ENCODE peak calls at places on chromosomes 6 and 20, in six cellular contexts. M is spleen, K is adrenal gland, N is right lobe of liver, I is endothelial cell of umbilical vein, W is HCT116. Q is an unnamed sample.

GRCh38 chr6:27866370-27867050 is 45.7 kb downstream of the OR2B2 start:
- DNase-seq in K (no peak), W (no peak), N (no peak), M (no peak), I (peak; percentile 82), Q (no peak)

GRCh38 chr6:36605102-36605501 is 10.9 kb downstream of the SRSF3 start:
- DNase-seq in N (no peak), W (no peak), M (peak; percentile 20), K (no peak), I (no peak), Q (no peak)

GRCh38 chr20:44448753-44449546 is 26.7 kb upstream of the TTPAL start:
- DNase-seq in I (no peak), N (peak; percentile 72), K (peak; percentile 38), W (peak; percentile 16), M (no peak), Q (no peak)

GRCh38 chr20:50690979-50691584 is at the start of gene RIPOR3:
- DNase-seq in M (no peak), W (no peak), I (no peak), N (no peak), K (no peak), Q (peak; percentile 55)

GRCh38 chr20:24651171-24651972 is 181.9 kb downstream of the SYNDIG1 start:
- DNase-seq in M (peak; percentile 24), K (no peak), N (no peak), I (no peak), W (no peak), Q (peak; percentile 27)

GRCh38 chr6:170269873-170270541 is 20.9 kb downstream of the DLL1 start:
- DNase-seq in I (no peak), N (peak; percentile 39), W (no peak), M (no peak), K (no peak), Q (no peak)

GRCh38 chr6:91082311-91082803 is 495.5 kb upstream of the MAP3K7 start:
- DNase-seq in I (no peak), K (peak; percentile 10), W (no peak), M (no peak), N (no peak), Q (no peak)

GRCh38 chr6:124310139-124310538 is 506.5 kb downstream of the NKAIN2 start:
- DNase-seq in K (no peak), W (no peak), I (no peak), M (no peak), N (no peak), Q (no peak)

GRCh38 chr6:103047567-103047966 is 1654.1 kb downstream of the GRIK2 start:
- DNase-seq in N (no peak), I (no peak), K (no peak), M (no peak), W (no peak), Q (no peak)

GRCh38 chr6:110357696-110358535 is at the start of gene METTL24:
- DNase-seq in I (no peak), M (no peak), W (no peak), N (no peak), K (no peak), Q (no peak)

GRCh38 chr6:41426438-41426851 is 91.0 kb downstream of the NCR2 start:
- DNase-seq in M (no peak), K (no peak), N (no peak), I (no peak), W (no peak), Q (no peak)

GRCh38 chr6:37433657-37434271 is 743 bp downstream of the CMTR1 start:
- DNase-seq in K (peak; percentile 49), M (no peak), N (no peak), I (no peak), W (no peak), Q (no peak)

GRCh38 chr6:40414617-40415016 is 172.5 kb downstream of the LRFN2 start:
- DNase-seq in M (no peak), N (no peak), W (no peak), K (no peak), I (no peak), Q (no peak)

GRCh38 chr6:105981002-105981887 is 104.9 kb upstream of the PRDM1 start:
- DNase-seq in K (no peak), W (no peak), M (peak; percentile 87), I (no peak), N (no peak), Q (peak; percentile 51)

GRCh38 chr6:41370488-41371111 is 35.2 kb downstream of the NCR2 start:
- DNase-seq in N (no peak), M (no peak), I (no peak), K (no peak), W (no peak), Q (no peak)

GRCh38 chr6:72461144-72461543 is 160.7 kb upstream of the KCNQ5 start:
- DNase-seq in M (no peak), K (no peak), I (no peak), W (no peak), N (no peak), Q (no peak)

GRCh38 chr6:45687570-45687969 is 309.8 kb upstream of the SUPT3H start:
- DNase-seq in W (no peak), I (no peak), M (no peak), N (no peak), K (no peak), Q (no peak)

GRCh38 chr6:97702226-97702625 is 419.2 kb upstream of the MMS22L start:
- DNase-seq in I (no peak), K (no peak), M (no peak), W (no peak), N (no peak), Q (no peak)

GRCh38 chr6:97705568-97705967 is 422.6 kb upstream of the MMS22L start:
- DNase-seq in I (no peak), M (no peak), N (no peak), W (peak; percentile 7), K (no peak), Q (no peak)

GRCh38 chr6:97703661-97704060 is 420.6 kb upstream of the MMS22L start:
- DNase-seq in I (no peak), K (no peak), W (no peak), M (no peak), N (no peak), Q (no peak)
- TF ChIP-seq POLR2A in I (no peak), K (no peak), W (no peak), M (no peak), N (no peak), Q (no peak)

GRCh38 chr6:12506211-12506610 is 210.4 kb upstream of the PHACTR1 start:
- DNase-seq in K (no peak), W (no peak), M (no peak), I (no peak), N (no peak), Q (no peak)

GRCh38 chr6:12507641-12508040 is 208.9 kb upstream of the PHACTR1 start:
- DNase-seq in I (no peak), W (no peak), K (no peak), M (no peak), N (no peak), Q (no peak)

GRCh38 chr6:12508553-12508952 is 208.0 kb upstream of the PHACTR1 start:
- DNase-seq in W (no peak), I (no peak), M (no peak), K (no peak), N (no peak), Q (no peak)

GRCh38 chr6:12509060-12509459 is 207.5 kb upstream of the PHACTR1 start:
- DNase-seq in N (no peak), K (no peak), W (no peak), I (no peak), M (no peak), Q (no peak)

DNA sequence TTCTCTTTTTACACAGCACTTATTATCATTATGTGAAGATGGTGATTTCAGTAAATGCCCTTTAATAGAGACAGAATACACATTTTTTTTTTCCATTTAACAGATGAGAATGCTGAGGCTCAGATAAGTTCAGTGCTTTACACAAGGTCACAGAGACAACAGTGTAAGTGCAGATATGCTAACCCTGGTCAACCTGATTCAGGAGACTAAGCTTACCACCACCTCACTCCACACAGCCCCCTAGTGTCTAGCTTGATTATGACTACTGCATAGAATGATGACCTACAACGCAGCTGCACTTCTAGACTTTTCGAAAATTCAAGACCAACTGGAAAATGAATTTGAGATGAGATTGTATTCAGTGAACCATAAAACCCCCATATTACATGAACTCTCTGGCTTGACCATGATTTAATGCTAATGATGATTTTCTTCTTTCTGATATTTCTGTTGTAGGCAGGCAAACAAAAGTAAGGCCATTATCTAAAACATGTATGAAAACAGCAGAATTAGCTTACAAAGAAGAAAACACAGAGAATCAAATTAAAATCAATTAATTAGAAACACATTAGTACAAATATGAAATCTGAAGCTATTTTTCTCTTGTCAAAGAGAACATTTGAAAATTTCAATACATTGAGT is 212.1 kb upstream of the PHACTR1 start:
- DNase-seq in K (no peak), M (no peak), N (no peak), I (no peak), W (peak; percentile 48), Q (no peak)
- TF ChIP-seq CTCF in K (peak; percentile 13), M (peak; percentile 33), N (peak; percentile 58), I (peak; percentile 46), W (peak; percentile 39), Q (no peak)

GRCh38 chr20:63354636-63355385 is 6.3 kb downstream of the CHRNA4 start:
- DNase-seq in I (no peak), K (no peak), M (no peak), N (peak; percentile 50), W (no peak), Q (no peak)
- H3K9me3 ChIP-seq in I (no peaks in the 10 kb centered on the region), K (no peaks in the 10 kb centered on the region), M (no peaks in the 10 kb centered on the region), N (no peaks in the 10 kb centered on the region), W (peaks cover 6% of the 10 kb centered on the region), Q (no peaks in the 10 kb centered on the region)

GRCh38 chr6:89828988-89829590 is 591 bp upstream of the CASP8AP2 start:
- DNase-seq in K (peak; percentile 18), N (no peak), I (no peak), W (no peak), M (peak; percentile 81), Q (peak; percentile 50)
- TF ChIP-seq POLR2A in K (no peak), N (no peak), I (peak; percentile 63), W (peak; percentile 6), M (no peak), Q (peak; percentile 17)

DNA sequence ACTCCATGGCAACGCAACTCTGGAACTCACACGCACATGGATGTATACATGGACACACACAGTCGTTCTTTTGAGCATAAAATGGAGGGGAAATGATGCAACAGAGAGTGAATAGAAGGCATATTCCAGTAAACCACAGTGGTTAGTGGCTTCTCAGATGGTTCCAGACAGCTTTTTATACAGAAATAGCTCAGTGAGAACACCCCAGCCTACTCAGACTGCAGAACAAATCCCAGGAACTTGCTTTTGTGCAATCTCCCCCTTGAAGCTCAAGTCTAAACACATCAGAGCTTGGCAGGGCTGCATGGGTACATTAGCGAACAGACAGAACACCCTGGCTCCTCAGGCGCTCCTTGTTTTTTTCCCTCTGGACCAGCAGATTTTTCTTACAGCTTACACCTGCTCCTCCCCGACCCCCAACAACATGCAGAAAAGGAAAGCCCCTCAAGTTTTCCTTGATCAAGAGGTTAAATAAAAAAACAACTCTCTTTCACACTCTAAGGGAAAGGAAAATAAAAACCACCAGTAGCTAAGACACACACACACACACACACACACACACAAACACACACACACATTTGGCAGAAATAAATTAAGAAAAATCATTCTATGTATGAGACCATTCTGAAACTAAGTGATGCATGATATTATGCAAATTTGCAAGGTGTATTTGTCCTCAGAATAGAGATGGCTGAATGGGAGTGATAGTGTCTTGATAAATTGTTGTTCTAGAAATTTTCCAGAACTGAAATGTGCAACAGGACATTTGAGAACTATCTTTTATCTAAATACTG is 51.2 kb upstream of the RANBP9 start:
- DNase-seq in K (no peak), M (no peak), W (no peak), I (no peak), N (no peak), Q (no peak)
- TF ChIP-seq CTCF in K (no peak), M (no peak), W (no peak), I (no peak), N (no peak), Q (no peak)

GRCh38 chr6:159311618-159312017 is 142.4 kb downstream of the FNDC1 start:
- DNase-seq in K (no peak), W (no peak), N (no peak), M (no peak), I (no peak), Q (no peak)
- H3K9me3 ChIP-seq in K (no peaks in the 10 kb centered on the region), W (no peaks in the 10 kb centered on the region), N (no peaks in the 10 kb centered on the region), M (no peaks in the 10 kb centered on the region), I (peaks cover 8% of the 10 kb centered on the region), Q (no peaks in the 10 kb centered on the region)